ENCODE peak calls at places on chromosome 16, in eight cellular contexts. M, A, K, J, F, R, V and P are unnamed samples.

GRCh38 chr16:54517181-54517580 is 230.6 kb upstream of the IRX3 start:
- DNase-seq in M (no peak), A (no peak), K (no peak), J (no peak), F (no peak), R (no peak), V (no peak), P (no peak)

GRCh38 chr16:4970010-4970409 is 11.9 kb downstream of the SEC14L5 start:
- DNase-seq in M (no peak), A (no peak), K (no peak), J (no peak), F (no peak), R (no peak), V (no peak), P (no peak)

GRCh38 chr16:54284931-54285413 is 1.6 kb downstream of the IRX3 start:
- DNase-seq in M (no peak), A (no peak), K (peak; percentile 18), J (no peak), F (no peak), R (no peak), V (no peak), P (no peak)

GRCh38 chr16:86848821-86849220 is 270.5 kb downstream of the FOXL1 start:
- DNase-seq in M (no peak), A (no peak), K (no peak), J (no peak), F (no peak), R (peak; percentile 59), V (no peak), P (no peak)

GRCh38 chr16:81127051-81127450 is 30.9 kb upstream of the GCSH start:
- DNase-seq in M (no peak), A (no peak), K (no peak), J (no peak), F (no peak), R (peak; percentile 67), V (no peak), P (no peak)

GRCh38 chr16:23424292-23424958 is 28.6 kb downstream of the COG7 start:
- DNase-seq in M (no peak), A (peak; percentile 90), K (peak; percentile 90), J (no peak), F (peak; percentile 84), R (peak; percentile 33), V (no peak), P (no peak)

GRCh38 chr16:85583491-85584181 is 29.5 kb upstream of the GSE1 start:
- DNase-seq in M (no peak), A (no peak), K (no peak), J (no peak), F (no peak), R (peak; percentile 95), V (no peak), P (no peak)

GRCh38 chr16:58444265-58444664 is 52.0 kb downstream of the GINS3 start:
- DNase-seq in M (no peak), A (no peak), K (no peak), J (no peak), F (no peak), R (no peak), V (no peak), P (no peak)

GRCh38 chr16:84593825-84594724 is 23.8 kb downstream of the COTL1 start:
- DNase-seq in M (peak; percentile 99), A (no peak), K (no peak), J (no peak), F (peak; percentile 84), R (no peak), V (no peak), P (peak; percentile 31)

GRCh38 chr16:89452925-89453324 is 37.4 kb downstream of the ANKRD11 start:
- DNase-seq in M (no peak), A (no peak), K (no peak), J (no peak), F (no peak), R (no peak), V (no peak), P (no peak)

GRCh38 chr16:13018026-13018425 is 116.6 kb downstream of the SHISA9 start:
- DNase-seq in M (no peak), A (no peak), K (no peak), J (no peak), F (no peak), R (no peak), V (no peak), P (no peak)

GRCh38 chr16:8855051-8855786 is 13.6 kb downstream of the CARHSP1 start:
- DNase-seq in M (no peak), A (no peak), K (no peak), J (peak; percentile 76), F (peak; percentile 12), R (no peak), V (no peak), P (peak; percentile 24)

GRCh38 chr16:23976091-23977001 is 140.6 kb downstream of the PRKCB start:
- DNase-seq in M (no peak), A (no peak), K (no peak), J (no peak), F (no peak), R (no peak), V (no peak), P (no peak)

GRCh38 chr16:24685539-24686432 is 43.7 kb upstream of the TNRC6A start:
- DNase-seq in M (no peak), A (peak; percentile 56), K (peak; percentile 79), J (peak; percentile 20), F (peak; percentile 55), R (peak; percentile 82), V (no peak), P (no peak)

GRCh38 chr16:87060026-87060986 is 256.9 kb downstream of the C16orf95 start:
- DNase-seq in M (no peak), A (no peak), K (peak; percentile 16), J (no peak), F (no peak), R (peak; percentile 73), V (no peak), P (no peak)

GRCh38 chr16:57282510-57283213 is 1.8 kb downstream of the PLLP start:
- DNase-seq in M (no peak), A (no peak), K (no peak), J (no peak), F (no peak), R (no peak), V (no peak), P (no peak)

GRCh38 chr16:2904100-2904921 is 7.4 kb upstream of the FLYWCH1 start:
- DNase-seq in M (no peak), A (peak; percentile 71), K (peak; percentile 92), J (peak; percentile 81), F (peak; percentile 88), R (peak; percentile 77), V (peak; percentile 70), P (peak; percentile 93)

GRCh38 chr16:27340654-27341053 is 26.9 kb downstream of the IL4R start:
- DNase-seq in M (no peak), A (no peak), K (no peak), J (no peak), F (no peak), R (no peak), V (no peak), P (no peak)

GRCh38 chr16:69138608-69139007 is 6.2 kb downstream of the UTP4 start:
- DNase-seq in M (no peak), A (no peak), K (no peak), J (no peak), F (no peak), R (no peak), V (no peak), P (no peak)

GRCh38 chr16:50065624-50066481 is at the start of gene HEATR3:
- DNase-seq in M (peak; percentile 82), A (peak; percentile 84), K (peak; percentile 95), J (peak; percentile 97), F (peak; percentile 96), R (peak; percentile 88), V (peak; percentile 87), P (peak; percentile 97)
- TF ChIP-seq POLR2A in M (peak; percentile 89), A (no peak), K (peak; percentile 90), J (peak; percentile 81), F (peak; percentile 51), R (peak; percentile 11), V (peak; percentile 70), P (peak; percentile 44)

DNA sequence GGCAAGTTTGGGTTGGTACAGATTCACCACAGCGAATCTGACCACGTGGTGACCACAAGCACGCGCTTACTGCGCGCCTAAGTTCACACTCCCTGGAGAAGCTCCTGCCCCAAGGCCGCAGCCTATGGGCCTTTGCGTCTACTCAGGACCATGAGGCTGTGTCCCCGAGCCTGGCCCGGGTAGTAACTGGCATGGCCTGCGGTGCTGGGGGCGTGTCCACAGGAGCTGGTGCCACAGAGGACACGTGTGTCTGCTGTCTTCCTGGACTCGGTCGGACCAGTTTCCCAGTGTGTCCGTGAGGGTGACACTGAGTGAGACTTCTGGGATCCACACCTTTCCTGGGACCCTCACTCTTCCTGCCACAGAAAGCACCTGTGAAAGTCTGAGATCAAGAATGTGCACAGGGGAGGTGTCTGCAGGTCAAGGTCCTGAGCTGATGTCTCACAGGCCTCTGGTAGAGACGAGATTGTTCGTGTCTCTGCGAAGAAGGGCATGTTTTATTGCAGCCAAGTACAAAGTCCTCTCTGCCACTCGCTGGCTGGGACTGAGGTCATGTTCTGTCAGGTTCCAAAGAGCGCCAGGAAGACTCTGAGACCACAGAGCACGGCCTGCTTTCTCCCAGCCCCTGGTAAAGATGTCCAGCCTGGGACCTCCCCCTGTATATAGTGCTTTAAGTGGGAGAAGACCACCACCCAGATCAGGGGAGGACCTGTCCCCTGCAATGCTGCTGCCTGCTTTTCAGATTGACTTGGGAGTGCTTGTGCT is 25.2 kb upstream of the CAPN15 start:
- DNase-seq in M (no peak), A (no peak), K (no peak), J (no peak), F (peak; percentile 80), R (no peak), V (no peak), P (no peak)
- TF ChIP-seq POLR2A in M (no peak), A (no peak), K (no peak), J (no peak), F (peak; percentile 61), R (no peak), V (no peak), P (no peak)

GRCh38 chr16:29807426-29808218 is 1.3 kb downstream of the MAZ start:
- DNase-seq in M (no peak), A (peak; percentile 91), K (peak; percentile 95), J (peak; percentile 42), F (peak; percentile 93), R (peak; percentile 91), V (peak; percentile 82), P (peak; percentile 95)
- TF ChIP-seq POLR2A in M (peak; percentile 88), A (peak; percentile 29), K (peak; percentile 45), J (peak; percentile 83), F (peak; percentile 87), R (no peak), V (peak; percentile 15), P (peak; percentile 93)

DNA sequence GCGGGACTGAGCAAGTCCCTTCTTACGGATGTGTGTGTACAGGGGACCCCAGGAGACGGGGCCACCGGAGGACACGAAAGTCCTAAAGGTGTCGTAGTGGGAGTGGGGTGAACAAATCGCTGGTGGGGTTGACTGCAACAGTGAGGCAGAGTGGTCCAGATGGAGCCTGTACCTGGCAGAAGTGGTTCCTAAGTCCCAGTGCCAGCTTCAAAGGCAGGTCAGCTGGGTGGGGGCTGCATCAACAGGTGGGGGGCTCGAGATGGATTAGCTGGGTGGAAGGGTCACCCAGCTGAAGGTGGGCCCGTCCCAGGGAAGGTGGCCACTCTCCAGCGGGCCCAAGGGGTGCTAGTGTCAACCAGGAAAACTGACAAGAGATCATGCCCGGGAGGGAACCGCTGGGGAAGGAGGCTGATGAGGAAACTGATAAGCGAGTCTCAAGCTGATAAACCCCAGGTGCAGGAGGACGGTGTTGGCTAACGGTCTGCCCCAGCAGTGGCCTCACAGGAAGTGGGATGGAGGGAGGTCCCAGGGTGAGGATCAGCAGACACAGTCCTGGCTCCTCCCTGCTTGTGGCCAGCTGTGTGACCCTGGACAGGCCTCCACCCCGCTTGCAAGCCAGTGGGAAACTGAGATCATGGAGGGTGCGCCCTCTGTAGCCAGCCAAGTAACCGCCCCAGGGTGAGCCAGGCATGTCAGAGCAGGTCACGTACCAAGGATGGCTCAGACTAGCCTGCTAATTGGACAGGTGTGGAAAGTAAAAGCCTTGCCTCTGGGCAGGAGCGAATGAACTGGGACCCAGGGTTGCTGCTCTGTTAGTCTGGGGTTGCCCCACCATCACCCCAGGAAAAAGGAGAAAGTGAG is 1.0 kb downstream of the ORAI3 start:
- DNase-seq in M (peak; percentile 71), A (peak; percentile 89), K (peak; percentile 84), J (peak; percentile 72), F (peak; percentile 84), R (peak; percentile 80), V (peak; percentile 79), P (peak; percentile 93)
- TF ChIP-seq POLR2A in M (peak; percentile 83), A (peak; percentile 11), K (peak; percentile 75), J (peak; percentile 94), F (peak; percentile 78), R (peak; percentile 59), V (peak; percentile 67), P (peak; percentile 99)